ENCODE peak calls at places on chromosomes 11 and 22, in five cellular contexts. Z, G, W, A and T are unnamed samples.

GRCh38 chr11:66478823-66479740 is 1.2 kb upstream of the DPP3 start:
- DNase-seq in Z (peak; percentile 51), G (peak; percentile 49), W (peak; percentile 24), A (no peak), T (peak; percentile 37)

GRCh38 chr22:27213766-27214581 is 556.6 kb downstream of the MIAT start:
- DNase-seq in Z (no peak), G (no peak), W (no peak), A (no peak), T (peak; percentile 34)

GRCh38 chr11:102940714-102941588 is 14.6 kb downstream of the MMP13 start:
- DNase-seq in Z (peak; percentile 55), G (peak; percentile 54), W (peak; percentile 56), A (peak; percentile 37), T (peak; percentile 79)

GRCh38 chr11:5696210-5696609 is 6.6 kb downstream of the TRIM22 start:
- DNase-seq in Z (no peak), G (no peak), W (no peak), A (no peak), T (no peak)

GRCh38 chr11:46896719-46897406 is 21.5 kb downstream of the LRP4 start:
- DNase-seq in Z (no peak), G (peak; percentile 58), W (peak; percentile 52), A (no peak), T (peak; percentile 36)

GRCh38 chr11:32108576-32108975 is 17.7 kb downstream of the RCN1 start:
- DNase-seq in Z (no peak), G (no peak), W (no peak), A (no peak), T (no peak)

GRCh38 chr22:21100149-21101032 is 54.6 kb downstream of the LRRC74B start:
- DNase-seq in Z (no peak), G (no peak), W (no peak), A (no peak), T (no peak)

GRCh38 chr11:38019072-38019775 is 1421.2 kb upstream of the RAG2 start:
- DNase-seq in Z (no peak), G (no peak), W (peak; percentile 0), A (no peak), T (no peak)

GRCh38 chr11:68828155-68828931 is 13.4 kb downstream of the CPT1A start:
- DNase-seq in Z (no peak), G (no peak), W (no peak), A (no peak), T (no peak)

GRCh38 chr11:32332990-32333334 is 102.4 kb downstream of the WT1 start:
- DNase-seq in Z (no peak), G (no peak), W (no peak), A (no peak), T (no peak)

GRCh38 chr22:46542011-46542985 is 4.9 kb upstream of the CELSR1 start:
- DNase-seq in Z (peak; percentile 75), G (peak; percentile 83), W (peak; percentile 45), A (peak; percentile 21), T (peak; percentile 66)

GRCh38 chr22:22098457-22099193 is 116.0 kb upstream of the TOP3B start:
- DNase-seq in Z (no peak), G (no peak), W (no peak), A (peak; percentile 37), T (no peak)

GRCh38 chr11:22920939-22921565 is 60.8 kb upstream of the CCDC179 start:
- DNase-seq in Z (no peak), G (peak; percentile 7), W (peak; percentile 37), A (no peak), T (peak; percentile 65)

GRCh38 chr22:25563757-25564319 is 637 bp upstream of the GRK3 start:
- DNase-seq in Z (no peak), G (no peak), W (peak; percentile 61), A (no peak), T (peak; percentile 7)

GRCh38 chr11:44955019-44955738 is 4.5 kb upstream of the TP53I11 start:
- DNase-seq in Z (peak; percentile 60), G (peak; percentile 71), W (no peak), A (no peak), T (peak; percentile 97)

GRCh38 chr11:27356624-27357222 is 6.3 kb downstream of the CCDC34 start:
- DNase-seq in Z (no peak), G (no peak), W (no peak), A (no peak), T (no peak)

GRCh38 chr22:42519544-42520237 is at the start of gene RRP7A:
- DNase-seq in Z (peak; percentile 72), G (peak; percentile 67), W (peak; percentile 48), A (no peak), T (peak; percentile 79)

GRCh38 chr11:38517991-38518390 is 1920.0 kb upstream of the RAG2 start:
- DNase-seq in Z (no peak), G (no peak), W (no peak), A (no peak), T (no peak)

GRCh38 chr22:26671317-26672059 is 14.1 kb downstream of the MIAT start:
- DNase-seq in Z (no peak), G (no peak), W (no peak), A (peak; percentile 73), T (no peak)

GRCh38 chr22:38707346-38707745 is 1.6 kb downstream of the GTPBP1 start:
- DNase-seq in Z (no peak), G (peak; percentile 66), W (peak; percentile 80), A (no peak), T (peak; percentile 23)

GRCh38 chr22:22858559-22858937 is 29.1 kb upstream of the IGLL5 start:
- DNase-seq in Z (no peak), G (no peak), W (peak; percentile 69), A (no peak), T (no peak)

GRCh38 chr11:94546886-94547285 is 3.2 kb downstream of the FUT4 start:
- DNase-seq in Z (no peak), G (no peak), W (no peak), A (no peak), T (no peak)

GRCh38 chr11:65120831-65121230 is 1.1 kb downstream of the FAU start:
- DNase-seq in Z (peak; percentile 3), G (no peak), W (no peak), A (no peak), T (no peak)

GRCh38 chr11:129950319-129951034 is 52.2 kb downstream of the PRDM10 start:
- DNase-seq in Z (no peak), G (no peak), W (no peak), A (no peak), T (peak; percentile 77)

DNA sequence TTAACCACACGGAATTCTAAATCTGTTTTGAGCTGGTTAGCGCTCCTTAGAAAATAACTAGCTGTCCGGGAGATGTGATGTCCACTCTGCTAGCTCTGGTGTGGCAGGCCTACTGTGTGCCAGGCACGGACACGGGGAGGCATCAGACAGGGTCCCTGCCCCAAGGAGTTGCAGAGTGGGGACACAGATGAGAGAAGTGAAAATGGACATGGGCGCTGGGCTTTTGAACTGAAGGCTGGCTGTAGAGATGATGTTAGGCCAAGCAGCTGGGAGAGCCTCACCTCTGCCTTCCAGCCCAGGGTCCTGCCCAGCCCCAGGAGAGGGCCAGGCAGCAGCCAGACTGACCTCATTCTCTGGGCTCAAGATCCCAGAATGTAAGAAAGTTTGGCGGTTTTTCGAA is 368.6 kb downstream of the CTTN start:
- DNase-seq in Z (no peak), G (no peak), W (no peak), A (no peak), T (no peak)
- H3K4me1 ChIP-seq in Z (no peaks in the 10 kb centered on the region), G (no peaks in the 10 kb centered on the region), W (peaks cover 4% of the 10 kb centered on the region), A (no peaks in the 10 kb centered on the region), T (no peaks in the 10 kb centered on the region)

GRCh38 chr11:119362741-119363080 is 16.2 kb upstream of the MFRP start:
- DNase-seq in Z (no peak), G (no peak), W (no peak), A (no peak), T (no peak)
- H3K4me3 ChIP-seq in Z (no peak overlapping the region), G (no peak overlapping the region), W (no peak overlapping the region), A (no peak overlapping the region), T (no peak overlapping the region)

GRCh38 chr11:10659339-10660216 is 34.0 kb downstream of the IRAG1 start:
- DNase-seq in Z (peak; percentile 77), G (peak; percentile 55), W (peak; percentile 91), A (no peak), T (peak; percentile 90)
- TF ChIP-seq MYC in Z (no peak), G (no peak), W (no peak), A (no peak), T (no peak)

DNA sequence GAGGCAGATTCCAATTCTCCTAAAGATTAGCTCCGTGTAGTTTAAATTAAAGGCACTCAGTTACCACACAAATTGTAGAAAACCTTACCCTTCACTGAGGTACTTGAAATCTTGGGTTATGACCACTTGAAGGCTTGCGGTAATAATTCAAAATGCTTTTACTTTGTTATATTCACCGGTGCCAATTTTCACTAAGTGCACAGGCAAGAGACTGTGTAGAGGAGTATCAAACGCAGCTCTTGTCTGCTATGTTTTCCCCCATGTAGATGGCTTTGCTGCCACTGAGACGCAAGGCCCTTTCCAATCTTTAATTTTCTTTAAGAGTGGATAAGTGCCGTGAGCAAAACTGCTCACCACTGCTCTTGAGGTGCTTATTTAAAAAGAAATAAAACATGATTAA is 155.8 kb downstream of the CADM1 start:
- DNase-seq in Z (no peak), G (no peak), W (no peak), A (no peak), T (no peak)
- H3K4me1 ChIP-seq in Z (no peaks in the 10 kb centered on the region), G (no peaks in the 10 kb centered on the region), W (no peaks in the 10 kb centered on the region), A (no peaks in the 10 kb centered on the region), T (no peaks in the 10 kb centered on the region)

GRCh38 chr11:2140411-2141400 is 1.5 kb upstream of the IGF2 start:
- DNase-seq in Z (no peak), G (no peak), W (no peak), A (no peak), T (no peak)

GRCh38 chr11:2142300-2142759 is 3.1 kb upstream of the IGF2 start:
- DNase-seq in Z (no peak), G (no peak), W (no peak), A (no peak), T (no peak)

GRCh38 chr11:2144549-2145220 is 5.5 kb upstream of the IGF2 start:
- DNase-seq in Z (no peak), G (no peak), W (no peak), A (no peak), T (no peak)

GRCh38 chr11:2143652-2144548 is 4.7 kb upstream of the IGF2 start:
- DNase-seq in Z (no peak), G (no peak), W (no peak), A (no peak), T (no peak)

GRCh38 chr11:2142762-2143202 is 3.6 kb upstream of the IGF2 start:
- DNase-seq in Z (no peak), G (no peak), W (no peak), A (peak; percentile 8), T (no peak)
- H3K4me3 ChIP-seq in Z (no peak overlapping the region), G (no peak overlapping the region), W (no peak overlapping the region), A (no peak overlapping the region), T (no peak overlapping the region)

GRCh38 chr11:12785901-12786300 is 111.7 kb downstream of the TEAD1 start:
- DNase-seq in Z (no peak), G (no peak), W (no peak), A (no peak), T (no peak)
- TF ChIP-seq MYC in Z (no peak), G (no peak), W (no peak), A (no peak), T (no peak)

GRCh38 chr11:1568451-1568911 is 3.6 kb downstream of the DUSP8 start:
- DNase-seq in Z (no peak), G (no peak), W (no peak), A (no peak), T (no peak)
- H3K4me1 ChIP-seq in Z (peaks cover 62% of the 10 kb centered on the region), G (peaks cover 40% of the 10 kb centered on the region), W (peaks cover 38% of the 10 kb centered on the region), A (no peaks in the 10 kb centered on the region), T (peaks cover 2% of the 10 kb centered on the region)

GRCh38 chr11:75802913-75803820 is 11.8 kb upstream of the UVRAG start:
- DNase-seq in Z (peak; percentile 80), G (peak; percentile 82), W (peak; percentile 63), A (no peak), T (peak; percentile 84)
- H3K4me3 ChIP-seq in Z (no peak overlapping the region), G (no peak overlapping the region), W (no peak overlapping the region), A (no peak overlapping the region), T (no peak overlapping the region)